ENCODE peak calls at places on chromosomes 12 and 14, in eight cellular contexts. Z, F, U, V, T, X, H and G are unnamed samples. For H3K4me1, the result is how much of the 10 kb centered on the place peaks cover.

GRCh38 chr14:41749425-41749824 is 142.7 kb downstream of the LRFN5 start:
- DNase-seq in F (no peak), V (peak), X (no peak), H (no peak), Z (no peak), U (peak), T (no peak), G (no peak)

GRCh38 chr14:49549881-49550280 is 36.3 kb downstream of the RPS29 start:
- DNase-seq in X (no peak), V (no peak), T (peak), F (no peak), H (no peak), U (peak), Z (no peak), G (peak)

GRCh38 chr12:86264451-86265328 is 8.5 kb upstream of the MGAT4C start:
- DNase-seq in F (no peak), U (peak), T (peak), X (peak), V (no peak), H (peak), Z (peak), G (peak)

GRCh38 chr12:53645191-53645590 is 19.0 kb upstream of the ATF7 start:
- DNase-seq in X (no peak), H (no peak), F (no peak), V (no peak), Z (no peak), U (no peak), T (no peak), G (no peak)

GRCh38 chr12:91339106-91339505 is 156.5 kb upstream of the DCN start:
- DNase-seq in Z (no peak), F (no peak), H (no peak), V (no peak), X (no peak), U (no peak), T (no peak), G (no peak)

GRCh38 chr14:77344597-77344996 is 23.8 kb downstream of the GSTZ1 start:
- DNase-seq in V (no peak), F (no peak), H (no peak), X (no peak), U (peak), T (no peak), Z (no peak), G (no peak)

GRCh38 chr12:52633383-52633782 is 15.0 kb upstream of the KRT73 start:
- DNase-seq in V (peak), H (no peak), X (no peak), T (peak), F (no peak), Z (no peak), U (no peak), G (no peak)

GRCh38 chr12:50568338-50569155 is 63.8 kb downstream of the DIP2B start:
- DNase-seq in H (no peak), T (no peak), V (no peak), U (no peak), F (no peak), Z (no peak), X (no peak), G (no peak)

GRCh38 chr14:67426161-67426560 is 14.2 kb upstream of the PLEK2 start:
- DNase-seq in U (no peak), X (no peak), T (no peak), Z (no peak), H (no peak), F (no peak), V (no peak), G (peak)

GRCh38 chr14:24261256-24261968 is 1.6 kb downstream of the TGM1 start:
- DNase-seq in F (no peak), X (no peak), V (no peak), U (no peak), Z (no peak), H (no peak), T (no peak), G (peak)

GRCh38 chr12:81128930-81129554 is 51.2 kb downstream of the ACSS3 start:
- DNase-seq in F (peak), Z (no peak), T (peak), X (no peak), U (peak), H (no peak), V (peak), G (peak)

GRCh38 chr12:96375173-96375572 is 25.1 kb downstream of the CDK17 start:
- DNase-seq in H (peak), V (no peak), Z (no peak), F (no peak), U (no peak), T (no peak), X (no peak), G (no peak)

GRCh38 chr12:40203060-40203430 is 21.8 kb upstream of the LRRK2 start:
- DNase-seq in F (no peak), T (peak), U (no peak), Z (no peak), V (no peak), H (no peak), X (no peak), G (no peak)

GRCh38 chr14:21525995-21526671 is at the start of gene SALL2:
- DNase-seq in Z (peak), T (peak), H (peak), F (peak), V (peak), X (peak), U (peak), G (peak)

GRCh38 chr12:74408601-74409166 is 129.0 kb upstream of the ATXN7L3B start:
- DNase-seq in F (no peak), U (no peak), Z (no peak), T (peak), X (no peak), V (no peak), H (no peak), G (no peak)

GRCh38 chr12:3200779-3201738 is 123.9 kb downstream of the TSPAN9 start:
- DNase-seq in H (no peak), Z (no peak), U (peak), X (no peak), T (peak), V (no peak), F (no peak), G (peak)

GRCh38 chr12:39102474-39103209 is 197.3 kb upstream of the CPNE8 start:
- DNase-seq in X (no peak), Z (no peak), V (no peak), F (no peak), T (no peak), H (no peak), U (peak), G (no peak)

GRCh38 chr14:77458249-77458950 is 507 bp downstream of the AHSA1 start:
- DNase-seq in F (no peak), T (peak), V (peak), U (peak), H (peak), X (peak), Z (no peak), G (no peak)

GRCh38 chr14:102774391-102775153 is 2.7 kb upstream of the TRAF3 start:
- DNase-seq in X (peak), H (peak), F (peak), Z (no peak), V (peak), U (peak), T (peak), G (peak)

GRCh38 chr12:97464241-97465011 is 1.8 kb downstream of the RMST start:
- DNase-seq in H (no peak), F (no peak), T (peak), X (no peak), Z (no peak), V (no peak), U (no peak), G (no peak)

GRCh38 chr12:70543444-70543843 is 93.8 kb downstream of the PTPRB start:
- DNase-seq in V (no peak), U (peak), Z (no peak), X (no peak), F (no peak), H (no peak), T (peak), G (peak)

GRCh38 chr14:103867523-103867953 is 20.2 kb upstream of the PPP1R13B start:
- DNase-seq in Z (peak), T (no peak), H (peak), U (no peak), X (peak), F (no peak), V (no peak), G (peak)

GRCh38 chr14:91302391-91302790 is 57.9 kb upstream of the GPR68 start:
- DNase-seq in V (peak), T (no peak), H (no peak), X (no peak), Z (no peak), F (no peak), U (no peak), G (no peak)

GRCh38 chr14:68792022-68792829 is 641 bp downstream of the ZFP36L1 start:
- DNase-seq in Z (peak), U (peak), H (no peak), X (no peak), F (peak), V (peak), T (peak), G (peak)

GRCh38 chr14:25055998-25056687 is 6.2 kb upstream of the STXBP6 start:
- DNase-seq in V (no peak), T (no peak), Z (no peak), H (no peak), X (no peak), F (no peak), U (no peak), G (no peak)

GRCh38 chr12:31236998-31237637 is 88.8 kb downstream of the SINHCAF start:
- DNase-seq in H (no peak), X (no peak), Z (no peak), F (no peak), T (peak), U (no peak), V (no peak), G (no peak)

GRCh38 chr12:98516184-98516873 is 939 bp downstream of the TMPO start:
- DNase-seq in X (peak), T (peak), H (peak), Z (peak), U (peak), V (peak), F (peak), G (peak)

GRCh38 chr12:12157424-12157823 is 86.7 kb downstream of the BCL2L14 start:
- DNase-seq in T (no peak), V (no peak), U (no peak), X (no peak), F (no peak), Z (no peak), H (no peak), G (no peak)

DNA sequence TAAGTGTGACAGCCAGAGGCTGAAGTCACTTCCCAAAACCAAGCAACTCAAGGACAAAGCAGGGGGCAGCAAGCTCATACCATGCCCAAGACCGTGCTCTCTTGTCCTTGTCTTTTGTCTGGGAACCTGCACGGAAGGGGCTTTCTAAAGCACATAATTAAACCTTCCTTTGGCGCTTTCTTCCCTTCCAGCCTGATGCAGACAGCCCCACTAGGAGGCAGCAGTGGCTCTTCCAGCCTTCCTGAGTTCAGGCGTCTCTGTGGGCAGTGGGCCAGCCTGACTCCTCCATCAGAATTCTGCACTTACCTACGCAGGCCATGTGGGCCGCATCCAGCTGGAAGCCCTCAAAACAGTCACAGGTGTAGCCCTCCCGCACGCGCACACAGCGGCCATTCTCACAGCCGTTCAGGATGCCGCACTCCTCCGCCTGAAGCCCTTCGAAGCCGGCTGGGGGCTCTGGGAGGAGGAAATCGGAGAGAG is 7.6 kb downstream of the ISCA2 start:
- DNase-seq in T (peak), Z (no peak), X (peak), V (no peak), H (peak), F (peak), U (peak), G (peak)
- H3K27ac ChIP-seq in T (peak), Z (no peak), X (no peak), V (no peak), H (no peak), F (no peak), U (no peak), G (peak)

GRCh38 chr14:58942516-58942915 is 246.0 kb upstream of the DAAM1 start:
- DNase-seq in H (no peak), T (no peak), V (no peak), Z (no peak), F (no peak), U (peak), X (no peak), G (peak)
- H3K4me1 ChIP-seq in H (under half), T (under half), V (under half), Z (under half), F (under half), U (under half), X (under half), G (under half)

DNA sequence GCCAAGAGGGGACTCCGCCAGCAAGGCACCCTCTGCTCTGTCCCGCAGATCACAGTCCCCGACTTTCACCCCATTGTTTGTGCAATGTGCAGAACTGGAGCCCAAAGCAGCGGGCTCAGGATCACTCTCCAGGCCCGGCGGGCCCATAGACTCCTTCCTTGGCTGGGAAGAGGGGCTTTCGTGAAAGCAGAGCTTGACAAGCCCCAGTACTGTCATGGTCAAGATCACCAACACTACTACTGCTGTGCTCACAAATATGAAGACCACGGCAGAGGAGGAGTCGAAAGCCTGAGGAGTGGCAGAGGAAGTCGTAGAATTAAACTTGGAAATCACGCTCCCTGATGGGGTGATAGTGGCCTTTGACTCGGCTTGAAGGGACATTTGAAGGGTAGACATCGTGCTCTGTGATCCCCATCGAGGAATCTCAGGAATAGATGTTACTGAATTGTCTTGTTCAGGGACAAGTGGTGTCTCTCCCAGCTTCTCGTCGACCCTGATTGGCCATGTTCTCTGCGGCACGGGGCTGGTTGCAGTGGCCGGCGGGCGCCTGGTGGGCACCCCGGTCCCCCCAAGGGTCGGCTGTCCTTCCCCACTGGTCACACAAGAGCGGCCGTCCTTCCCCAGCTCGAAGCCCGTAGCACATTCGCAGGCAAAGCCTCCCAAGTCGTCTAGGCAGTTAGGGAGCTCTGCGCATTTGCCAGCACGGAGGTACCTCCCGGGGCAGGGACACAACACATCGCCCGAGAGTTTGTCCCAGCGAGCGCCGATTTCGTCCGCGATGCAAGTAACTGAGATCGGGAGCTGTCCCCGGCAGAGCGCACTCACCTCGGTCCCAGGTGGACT is 1.1 kb downstream of the CLEC14A start:
- DNase-seq in U (no peak), H (no peak), T (no peak), Z (no peak), X (no peak), F (no peak), V (no peak), G (no peak)
- H3K4me3 ChIP-seq in U (no peak), H (no peak), T (peak), Z (peak), X (peak), F (peak), V (no peak), G (no peak)

GRCh38 chr14:92780865-92781264 is 13.2 kb upstream of the GOLGA5 start:
- DNase-seq in V (no peak), F (no peak), Z (no peak), U (no peak), H (no peak), T (no peak), X (no peak), G (no peak)

GRCh38 chr14:92774563-92774962 is 19.5 kb upstream of the GOLGA5 start:
- DNase-seq in V (no peak), T (no peak), H (no peak), X (no peak), U (no peak), Z (no peak), F (no peak), G (no peak)

GRCh38 chr14:92785601-92786426 is 8.3 kb upstream of the GOLGA5 start:
- DNase-seq in U (peak), V (no peak), Z (no peak), H (no peak), F (peak), X (no peak), T (no peak), G (peak)

GRCh38 chr14:92783813-92784431 is 10.2 kb upstream of the GOLGA5 start:
- DNase-seq in F (peak), U (peak), Z (no peak), T (no peak), V (peak), X (peak), H (peak), G (peak)

DNA sequence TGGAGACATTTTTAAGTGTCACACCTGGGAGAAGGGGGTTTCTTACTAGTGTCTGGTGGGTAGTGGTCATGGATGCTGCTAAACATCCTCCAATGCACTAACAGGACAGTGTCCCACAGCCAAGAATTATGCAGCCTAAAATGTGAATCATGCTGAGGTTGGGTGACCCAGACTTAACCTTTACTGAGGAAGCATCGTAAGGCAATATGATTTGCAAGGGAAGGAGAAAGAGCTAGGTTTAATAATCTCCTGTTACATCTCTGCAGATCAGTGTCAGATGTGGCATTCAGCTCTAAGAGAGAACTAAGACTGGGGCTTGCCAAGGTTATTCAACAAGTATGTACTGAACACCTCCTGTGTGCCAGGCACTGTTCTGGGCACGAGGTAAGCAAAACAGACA is 13.7 kb upstream of the GOLGA5 start:
- DNase-seq in U (peak), Z (no peak), V (peak), X (no peak), T (no peak), H (no peak), F (no peak), G (peak)
- H3K27ac ChIP-seq in U (no peak), Z (no peak), V (no peak), X (no peak), T (no peak), H (no peak), F (no peak), G (peak)

DNA sequence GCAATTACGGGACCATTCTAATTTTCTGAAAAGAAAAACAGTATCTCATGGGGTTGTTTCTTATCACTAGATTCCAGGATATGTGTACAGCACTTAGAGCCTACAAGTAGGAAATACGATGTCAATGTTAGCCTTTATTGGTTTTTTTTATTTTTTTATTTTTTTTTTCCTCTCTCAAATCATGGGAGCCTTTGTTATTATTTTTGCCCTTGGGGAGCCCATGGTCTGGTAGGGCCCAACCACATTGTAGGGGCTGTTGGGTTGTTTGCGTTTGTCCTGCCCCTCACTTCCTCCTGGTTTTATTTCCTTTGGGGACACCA is 5.9 kb downstream of the MORN3 start:
- DNase-seq in T (no peak), Z (no peak), X (no peak), F (no peak), V (no peak), H (no peak), U (no peak), G (no peak)
- H3K4me1 ChIP-seq in T (under half), Z (under half), X (under half), F (under half), V (under half), H (under half), U (under half), G (under half)

DNA sequence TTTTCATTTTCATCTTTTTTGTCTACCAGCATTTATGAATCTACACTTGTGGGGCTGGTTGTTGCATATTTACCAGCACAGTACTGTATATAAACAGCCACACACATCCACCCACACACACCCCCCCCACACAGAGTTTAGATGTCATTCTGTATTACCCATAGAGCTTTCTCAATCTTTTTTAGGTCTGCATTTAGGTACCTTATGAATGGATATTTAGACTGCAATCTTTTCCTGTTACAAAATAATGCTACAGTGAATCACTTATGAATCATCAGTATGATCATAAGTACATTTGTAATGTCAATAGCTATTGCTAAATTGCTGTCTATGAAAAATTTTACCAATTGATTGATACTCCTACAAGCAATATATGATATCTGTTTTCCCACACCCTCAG is 67.3 kb upstream of the STK38L start:
- DNase-seq in Z (no peak), H (no peak), T (no peak), U (peak), V (peak), F (no peak), X (no peak), G (peak)
- H3K4me3 ChIP-seq in Z (no peak), H (no peak), T (no peak), U (peak), V (no peak), F (no peak), X (no peak), G (no peak)

GRCh38 chr12:6272300-6273208 is 37.9 kb upstream of the PLEKHG6 start:
- DNase-seq in T (peak), V (no peak), X (peak), F (no peak), H (no peak), U (peak), Z (peak), G (peak)

GRCh38 chr12:6269986-6270385 is 40.5 kb upstream of the PLEKHG6 start:
- DNase-seq in T (no peak), X (no peak), Z (peak), V (no peak), U (no peak), F (no peak), H (no peak), G (no peak)

GRCh38 chr12:6273209-6273928 is 37.1 kb upstream of the PLEKHG6 start:
- DNase-seq in F (no peak), U (no peak), V (no peak), Z (peak), H (no peak), X (no peak), T (peak), G (peak)

GRCh38 chr12:6268484-6269157 is 41.9 kb upstream of the PLEKHG6 start:
- DNase-seq in T (peak), F (no peak), H (no peak), U (no peak), Z (peak), X (no peak), V (no peak), G (peak)

GRCh38 chr12:6271281-6271680 is 39.2 kb upstream of the PLEKHG6 start:
- DNase-seq in Z (peak), T (no peak), X (no peak), H (no peak), U (no peak), F (no peak), V (no peak), G (peak)
- H3K27ac ChIP-seq in Z (no peak), T (no peak), X (no peak), H (no peak), U (no peak), F (no peak), V (no peak), G (no peak)